ENCODE peak calls at places on chromosomes 6 and 20, in seven cellular contexts. H, F, Q, D, G, M and K are unnamed samples.

GRCh38 chr6:158411998-158412397 is 99.7 kb downstream of the TULP4 start:
- DNase-seq in D (no peak), M (no peak), G (no peak), H (no peak), F (peak), Q (no peak), K (no peak)

GRCh38 chr6:131995924-131996323 is 44.8 kb upstream of the CCN2 start:
- DNase-seq in D (no peak), M (no peak), Q (no peak), G (peak), H (no peak), F (peak), K (peak)

GRCh38 chr6:12891595-12891994 is 175.0 kb downstream of the PHACTR1 start:
- DNase-seq in Q (no peak), D (no peak), F (no peak), G (no peak), M (no peak), H (no peak), K (no peak)

GRCh38 chr20:50548396-50548795 is 38.2 kb downstream of the PTPN1 start:
- DNase-seq in D (no peak), M (no peak), H (no peak), F (no peak), G (no peak), Q (no peak), K (no peak)

GRCh38 chr6:161348628-161348994 is 74.8 kb upstream of the AGPAT4 start:
- DNase-seq in F (no peak), D (no peak), Q (no peak), M (no peak), G (no peak), H (no peak), K (no peak)

GRCh38 chr6:170459451-170459850 is 93.7 kb downstream of the PSMB1 start:
- DNase-seq in M (no peak), D (peak), G (no peak), H (no peak), Q (no peak), F (no peak), K (peak)

GRCh38 chr6:74936886-74937285 is 269.0 kb downstream of the COL12A1 start:
- DNase-seq in D (no peak), M (no peak), Q (no peak), G (no peak), H (no peak), F (no peak), K (no peak)

GRCh38 chr6:105821027-105821426 is 265.1 kb upstream of the PRDM1 start:
- DNase-seq in F (no peak), M (no peak), Q (no peak), G (no peak), H (no peak), D (no peak), K (no peak)

GRCh38 chr6:159959976-159960384 is 8.9 kb upstream of the IGF2R start:
- DNase-seq in M (no peak), G (no peak), H (no peak), D (no peak), F (no peak), Q (no peak), K (no peak)

GRCh38 chr20:22339946-22340345 is 244.4 kb downstream of the FOXA2 start:
- DNase-seq in M (no peak), H (no peak), G (no peak), Q (no peak), D (no peak), F (no peak), K (no peak)

GRCh38 chr6:28695671-28696537 is 170.2 kb downstream of the GPX5 start:
- DNase-seq in D (no peak), G (no peak), F (no peak), Q (no peak), H (no peak), M (no peak), K (no peak)

GRCh38 chr20:32210206-32210605 is 2.5 kb downstream of the POFUT1 start:
- DNase-seq in M (no peak), Q (no peak), H (no peak), G (no peak), D (no peak), F (no peak), K (no peak)

GRCh38 chr6:10395946-10396577 is 18.8 kb downstream of the TFAP2A start:
- DNase-seq in G (no peak), F (no peak), H (no peak), D (no peak), M (no peak), Q (no peak), K (no peak)

GRCh38 chr20:40798066-40798465 is 109.0 kb upstream of the MAFB start:
- DNase-seq in Q (no peak), D (no peak), G (no peak), H (no peak), M (no peak), F (no peak), K (no peak)

GRCh38 chr20:37927410-37928048 is 24.6 kb downstream of the VSTM2L start:
- DNase-seq in Q (no peak), D (no peak), M (no peak), F (no peak), G (no peak), H (no peak), K (no peak)

GRCh38 chr20:46128310-46129151 is 10.4 kb downstream of the CD40 start:
- DNase-seq in F (no peak), M (peak), D (no peak), G (peak), Q (no peak), H (peak), K (no peak)

GRCh38 chr20:35954907-35955251 is 577 bp upstream of the SCAND1 start:
- DNase-seq in Q (no peak), H (peak), F (no peak), D (no peak), M (no peak), G (no peak), K (no peak)

GRCh38 chr20:50460608-50461268 is 49.4 kb upstream of the PTPN1 start:
- DNase-seq in F (peak), M (peak), G (peak), Q (no peak), D (no peak), H (peak), K (peak)

GRCh38 chr6:27568226-27568889 is 95.5 kb upstream of the ZNF184 start:
- DNase-seq in Q (no peak), H (peak), M (peak), F (no peak), G (no peak), D (no peak), K (no peak)

GRCh38 chr6:35474129-35474977 is 6.2 kb downstream of the RPL10A start:
- DNase-seq in Q (no peak), G (no peak), M (peak), F (no peak), D (no peak), H (no peak), K (no peak)

GRCh38 chr6:50816947-50817637 is 1.6 kb upstream of the TFAP2B start:
- DNase-seq in G (peak), D (no peak), Q (no peak), F (no peak), M (no peak), H (no peak), K (no peak)
- TF ChIP-seq POLR2AphosphoS5 in G (no peak), D (no peak), Q (no peak), F (no peak), M (no peak), H (no peak), K (no peak)

GRCh38 chr6:90000864-90001731 is 106.8 kb downstream of the GJA10 start:
- DNase-seq in H (no peak), F (no peak), G (no peak), D (no peak), M (peak), Q (no peak), K (no peak)
- H3K27ac ChIP-seq in H (no peak), F (no peak), G (no peak), D (no peak), M (no peak), Q (no peak), K (no peak)

DNA sequence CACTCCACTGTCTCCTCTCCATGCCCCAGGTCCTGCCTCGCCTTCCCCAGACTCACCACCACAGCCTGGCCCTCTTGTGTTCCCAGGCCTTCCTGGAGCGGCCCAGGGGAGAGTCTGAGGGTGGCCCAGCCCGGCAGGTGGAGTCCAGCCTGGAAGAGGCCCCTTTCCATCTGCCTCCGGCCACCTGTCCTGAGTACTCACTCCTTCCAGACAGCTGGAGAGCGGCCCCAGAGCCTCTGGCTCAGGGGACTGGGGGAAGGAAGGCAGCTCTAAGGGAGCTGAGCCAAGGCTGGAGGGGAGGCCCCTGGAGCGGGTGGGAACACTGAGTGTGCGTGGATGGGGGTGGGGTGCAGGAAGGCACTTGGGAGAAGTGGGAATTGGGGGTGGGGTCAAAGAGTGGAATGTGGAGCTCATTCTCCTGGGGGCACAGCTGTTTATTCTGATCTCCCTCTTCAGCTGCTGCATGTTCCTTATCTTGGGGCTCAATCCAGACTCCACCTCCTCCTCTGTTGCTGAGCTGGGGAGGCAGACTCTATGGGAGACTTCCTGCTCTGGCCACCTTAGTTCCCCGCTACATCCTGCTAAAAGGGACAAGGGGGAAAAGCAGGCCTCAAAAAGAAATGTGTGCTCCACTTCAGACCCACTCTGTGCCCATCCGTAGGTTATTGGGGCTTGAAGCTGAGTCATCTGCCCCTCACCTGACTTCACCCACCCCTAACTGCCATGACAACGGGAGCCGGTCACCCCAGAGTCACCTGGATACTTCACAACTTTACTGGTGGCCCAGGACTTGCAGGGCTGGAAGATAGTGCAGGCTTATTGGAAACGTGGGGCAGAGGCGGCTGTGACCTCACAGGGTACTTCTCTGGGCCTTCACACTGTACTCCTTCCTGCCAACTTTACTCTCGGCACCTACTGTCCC is 19.5 kb upstream of the TAF8 start:
- DNase-seq in Q (no peak), F (no peak), D (no peak), G (peak), H (no peak), M (peak), K (no peak)
- TF ChIP-seq SIN3A in Q (no peak), F (no peak), D (no peak), G (no peak), H (no peak), M (no peak), K (no peak)

DNA sequence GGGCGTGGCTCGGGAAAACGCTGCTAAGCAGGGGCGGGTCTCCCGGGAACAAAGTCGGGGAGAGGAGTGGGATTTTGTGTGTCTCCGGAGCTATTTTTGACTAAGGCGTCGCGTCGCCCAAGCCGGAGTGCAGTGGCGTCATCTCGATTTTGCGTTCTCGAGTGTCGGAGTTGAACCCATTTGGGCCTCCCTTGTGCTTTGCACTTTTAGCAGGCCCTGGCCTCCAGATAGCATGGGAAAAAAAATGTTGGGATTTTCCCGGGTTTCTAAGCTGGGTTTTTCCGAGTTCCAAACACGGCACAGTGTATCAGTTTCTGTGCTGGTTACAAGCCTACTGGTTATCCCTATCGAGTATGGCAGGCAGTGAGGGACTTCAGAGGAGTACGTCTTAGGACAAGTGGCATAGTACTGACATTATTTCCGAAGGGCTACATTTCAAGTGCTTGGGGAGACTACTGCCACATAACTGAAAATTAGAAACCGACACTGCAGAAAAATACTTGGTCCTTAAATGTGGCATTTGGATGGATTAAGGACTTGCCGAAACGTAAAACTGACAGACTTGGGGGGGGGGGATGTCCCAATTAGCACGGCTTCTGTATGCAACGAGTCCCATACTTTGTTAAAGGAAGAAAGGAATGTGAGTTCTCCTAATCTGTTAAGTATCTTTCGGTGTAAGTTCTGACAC is 70.1 kb downstream of the HFE start:
- DNase-seq in Q (peak), D (no peak), G (peak), F (no peak), M (peak), H (no peak), K (no peak)
- TF ChIP-seq POLR2AphosphoS5 in Q (peak), D (peak), G (peak), F (peak), M (peak), H (peak), K (no peak)

GRCh38 chr6:43076928-43077809 is 1.1 kb downstream of the PTK7 start:
- DNase-seq in H (peak), G (peak), D (no peak), F (no peak), Q (no peak), M (no peak), K (no peak)

GRCh38 chr6:43077981-43078411 is 1.9 kb downstream of the PTK7 start:
- DNase-seq in F (no peak), G (peak), M (no peak), Q (no peak), D (no peak), H (no peak), K (no peak)

GRCh38 chr6:43075791-43076092 is 372 bp upstream of the PTK7 start:
- DNase-seq in D (no peak), H (no peak), F (no peak), M (no peak), Q (no peak), G (no peak), K (no peak)

GRCh38 chr6:43074847-43075741 is 1.0 kb upstream of the PTK7 start:
- DNase-seq in G (no peak), D (no peak), H (no peak), F (no peak), M (peak), Q (no peak), K (no peak)

GRCh38 chr6:43076093-43076927 is at the start of gene PTK7:
- DNase-seq in H (peak), F (no peak), D (no peak), M (peak), G (peak), Q (no peak), K (no peak)
- H3K27ac ChIP-seq in H (peak), F (peak), D (no peak), M (no peak), G (peak), Q (peak), K (peak)

DNA sequence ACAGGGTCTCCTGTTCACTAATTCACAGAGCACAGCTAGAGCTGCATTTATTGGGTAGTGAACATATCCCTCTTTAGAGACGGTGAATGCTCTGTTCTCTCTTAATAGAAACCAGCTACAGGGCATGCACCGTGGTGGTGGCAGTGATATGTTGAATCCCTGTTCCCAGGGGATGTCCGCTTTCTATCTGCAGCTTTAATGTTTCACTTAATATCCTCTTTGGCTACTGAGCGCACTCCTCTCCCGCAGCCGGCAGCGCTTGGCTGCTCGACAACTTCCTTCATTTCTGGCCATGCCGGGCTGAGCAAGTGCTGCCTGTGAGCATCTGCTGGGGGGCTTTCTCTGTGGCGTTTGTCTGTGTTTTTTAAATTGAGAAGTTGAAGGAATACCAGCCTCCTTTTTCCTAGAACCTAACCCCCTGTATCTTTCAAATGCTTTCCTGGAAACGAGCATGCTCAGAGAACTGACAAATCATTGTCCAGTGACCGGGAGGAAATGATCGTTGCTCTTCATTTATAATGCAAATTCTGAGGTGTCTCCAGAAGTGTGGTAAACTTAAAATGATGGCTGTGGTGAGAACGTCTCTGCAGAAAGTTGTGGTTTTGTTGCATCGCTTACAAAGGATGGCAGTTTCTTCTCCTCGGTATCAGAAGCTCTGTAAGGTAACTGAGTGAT is 297.9 kb downstream of the UTRN start:
- DNase-seq in Q (no peak), F (no peak), M (peak), D (peak), H (no peak), G (peak), K (no peak)
- TF ChIP-seq SIN3A in Q (no peak), F (no peak), M (no peak), D (no peak), H (no peak), G (no peak), K (no peak)

DNA sequence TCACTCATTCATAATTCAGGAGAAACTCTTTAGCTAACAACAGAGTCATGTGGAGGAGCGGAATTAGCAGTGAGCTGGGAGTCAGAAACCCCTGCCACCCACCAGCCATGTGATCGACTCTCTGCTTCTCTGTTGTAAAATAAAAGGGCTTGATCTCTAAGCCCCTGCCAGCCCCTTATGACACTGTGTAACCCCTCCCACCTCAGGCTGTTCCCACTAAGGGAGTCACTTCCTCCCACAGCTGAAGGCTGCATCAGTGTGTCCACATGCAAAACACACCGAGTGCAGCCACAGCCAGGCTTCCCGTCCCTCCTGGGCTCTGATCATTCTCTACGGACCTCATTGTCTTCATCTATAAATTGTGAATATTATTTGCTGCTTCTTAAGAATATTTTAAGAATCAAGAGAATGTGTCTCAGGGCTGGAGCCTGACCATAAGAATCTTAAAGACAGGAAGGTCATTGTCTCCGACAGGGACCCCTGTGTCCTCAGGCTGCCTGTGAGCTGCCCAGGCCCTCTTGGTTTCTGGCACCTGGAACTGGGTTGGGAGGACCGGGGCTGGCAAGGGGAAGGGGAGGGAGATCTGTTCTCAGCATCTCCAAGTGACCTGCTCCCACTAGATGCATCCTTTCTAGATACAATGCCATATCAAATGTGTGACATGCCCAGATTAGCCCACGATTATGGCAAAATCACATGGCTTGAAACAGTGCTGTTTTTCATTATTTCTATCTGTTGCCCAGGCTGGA is 110.7 kb downstream of the SCML4 start:
- DNase-seq in F (no peak), D (no peak), Q (no peak), H (no peak), G (peak), M (no peak), K (no peak)
- TF ChIP-seq POLR2AphosphoS5 in F (no peak), D (no peak), Q (no peak), H (no peak), G (no peak), M (no peak), K (no peak)

GRCh38 chr6:45305546-45305945 is 22.6 kb upstream of the RUNX2 start:
- DNase-seq in D (no peak), G (no peak), F (no peak), Q (no peak), M (no peak), H (no peak), K (no peak)

GRCh38 chr6:45314146-45314545 is 14.0 kb upstream of the RUNX2 start:
- DNase-seq in M (no peak), G (no peak), H (no peak), D (no peak), Q (no peak), F (no peak), K (no peak)

GRCh38 chr6:45310118-45310788 is 17.9 kb upstream of the RUNX2 start:
- DNase-seq in M (no peak), F (no peak), D (no peak), Q (no peak), G (no peak), H (no peak), K (no peak)
- H3K27ac ChIP-seq in M (no peak), F (no peak), D (no peak), Q (no peak), G (no peak), H (no peak), K (no peak)

GRCh38 chr6:22716721-22717120 is 147.4 kb downstream of the HDGFL1 start:
- DNase-seq in Q (no peak), H (no peak), D (no peak), G (no peak), M (no peak), F (no peak), K (no peak)

GRCh38 chr6:22722913-22723312 is 153.5 kb downstream of the HDGFL1 start:
- DNase-seq in M (no peak), F (no peak), D (no peak), G (no peak), Q (no peak), H (no peak), K (no peak)

DNA sequence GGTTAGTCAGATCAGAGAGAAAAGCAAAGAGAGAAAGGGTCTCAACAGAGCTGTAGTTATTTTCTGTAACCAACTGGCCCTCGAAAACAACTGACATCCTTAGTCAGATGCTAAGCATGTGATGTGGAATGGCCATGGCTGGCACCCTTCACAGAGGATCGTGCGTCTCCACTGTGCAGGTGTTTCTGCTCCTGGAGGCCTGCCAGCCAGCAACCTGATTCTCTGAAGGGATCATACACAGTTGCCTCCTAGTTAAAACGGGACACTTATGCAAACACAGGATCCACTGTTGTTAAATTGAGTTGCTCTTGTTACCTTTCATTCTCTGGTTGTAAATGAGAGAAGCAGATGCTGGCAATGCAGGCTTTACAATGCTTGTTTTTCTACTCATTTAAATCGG is 148.5 kb downstream of the HDGFL1 start:
- DNase-seq in H (no peak), D (no peak), Q (no peak), M (no peak), F (no peak), G (no peak), K (no peak)
- TF ChIP-seq SIN3A in H (no peak), D (no peak), Q (no peak), M (no peak), F (no peak), G (no peak), K (no peak)